ENCODE peak calls at places on chromosomes 13 and 19, in four cellular contexts. P, R, T and N are unnamed samples.

GRCh38 chr19:1254081-1254527 is 5.7 kb downstream of the MIDN start:
- DNase-seq in P (no peak), T (no peak), R (no peak), N (no peak)

GRCh38 chr13:44974056-44974798 is 15.0 kb downstream of the NUFIP1 start:
- DNase-seq in T (peak; percentile 84), P (peak; percentile 77), R (no peak), N (peak; percentile 10)

GRCh38 chr13:21661097-21661496 is 9.8 kb upstream of the FGF9 start:
- DNase-seq in T (no peak), P (no peak), R (no peak), N (no peak)

GRCh38 chr13:80359459-80360297 is 18.8 kb upstream of the SPRY2 start:
- DNase-seq in R (no peak), T (peak; percentile 72), P (no peak), N (no peak)

GRCh38 chr13:112693831-112694497 is 4.1 kb downstream of the ATP11A start:
- DNase-seq in T (peak; percentile 39), R (no peak), P (peak; percentile 63), N (peak; percentile 87)

GRCh38 chr13:40271931-40272775 is 394.3 kb downstream of the FOXO1 start:
- DNase-seq in T (peak; percentile 55), P (peak; percentile 92), R (peak; percentile 27), N (peak; percentile 83)

GRCh38 chr19:6061420-6062130 is 48.7 kb downstream of the RFX2 start:
- DNase-seq in T (peak; percentile 31), R (no peak), P (no peak), N (no peak)

GRCh38 chr13:80196756-80197155 is 144.2 kb downstream of the SPRY2 start:
- DNase-seq in P (no peak), R (no peak), T (no peak), N (peak; percentile 34)

DNA sequence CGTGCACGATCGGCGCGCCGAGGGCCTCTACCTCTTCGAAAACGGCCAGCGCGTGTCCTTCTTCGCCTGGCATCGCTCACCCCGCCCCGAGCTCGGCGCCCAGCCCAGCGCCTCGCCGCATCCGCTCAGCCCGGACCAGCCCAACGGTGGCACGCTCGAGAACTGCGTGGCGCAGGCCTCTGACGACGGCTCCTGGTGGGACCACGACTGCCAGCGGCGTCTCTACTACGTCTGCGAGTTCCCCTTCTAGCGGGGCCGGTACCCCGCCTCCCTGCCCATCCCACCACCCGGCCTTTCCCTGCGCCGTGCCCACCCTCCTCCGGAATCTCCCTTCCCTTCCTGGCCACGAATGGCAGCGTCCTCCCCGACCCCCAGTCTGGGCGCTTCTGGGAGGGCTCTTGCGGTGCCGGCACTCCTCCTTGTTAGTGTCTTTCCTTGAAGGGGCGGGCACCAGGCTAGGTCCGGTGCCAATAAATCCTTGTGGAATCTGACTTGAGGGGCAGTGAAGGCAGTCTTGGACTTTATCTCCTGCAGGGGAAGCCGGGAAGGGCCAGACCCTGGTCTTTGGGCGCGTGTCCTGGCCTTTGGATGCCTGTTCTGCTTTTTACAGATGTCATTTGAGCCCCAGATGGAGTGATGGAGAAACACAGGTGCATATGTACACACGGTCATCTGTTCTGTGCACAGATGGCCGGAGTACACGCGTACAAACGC is 2.2 kb downstream of the CLEC11A start:
- DNase-seq in R (no peak), T (no peak), P (no peak), N (no peak)
- H3K4me3 ChIP-seq in R (peak overlapping the region; percentile 51), T (peak overlapping the region; percentile 47), P (peak overlapping the region; percentile 49), N (peak overlapping the region; percentile 41)

GRCh38 chr13:77728265-77728966 is 30.9 kb downstream of the SLAIN1 start:
- DNase-seq in P (no peak), R (no peak), T (no peak), N (no peak)

GRCh38 chr13:77724092-77724491 is 26.6 kb downstream of the SLAIN1 start:
- DNase-seq in P (no peak), T (no peak), R (no peak), N (no peak)

GRCh38 chr13:77733674-77734073 is 36.2 kb downstream of the SLAIN1 start:
- DNase-seq in P (no peak), R (no peak), T (no peak), N (no peak)

GRCh38 chr13:77732287-77732686 is 34.8 kb downstream of the SLAIN1 start:
- DNase-seq in P (no peak), T (no peak), R (no peak), N (no peak)

GRCh38 chr13:77729502-77730221 is 32.2 kb downstream of the SLAIN1 start:
- DNase-seq in R (no peak), T (no peak), P (no peak), N (no peak)
- TF ChIP-seq CTCF in R (no peak), T (no peak), P (no peak), N (no peak)

GRCh38 chr13:47252627-47253026 is 355.8 kb upstream of the HTR2A start:
- DNase-seq in P (peak; percentile 13), R (no peak), T (no peak), N (no peak)

GRCh38 chr13:47256618-47257017 is 359.8 kb upstream of the HTR2A start:
- DNase-seq in T (no peak), P (peak; percentile 71), R (no peak), N (peak; percentile 88)

DNA sequence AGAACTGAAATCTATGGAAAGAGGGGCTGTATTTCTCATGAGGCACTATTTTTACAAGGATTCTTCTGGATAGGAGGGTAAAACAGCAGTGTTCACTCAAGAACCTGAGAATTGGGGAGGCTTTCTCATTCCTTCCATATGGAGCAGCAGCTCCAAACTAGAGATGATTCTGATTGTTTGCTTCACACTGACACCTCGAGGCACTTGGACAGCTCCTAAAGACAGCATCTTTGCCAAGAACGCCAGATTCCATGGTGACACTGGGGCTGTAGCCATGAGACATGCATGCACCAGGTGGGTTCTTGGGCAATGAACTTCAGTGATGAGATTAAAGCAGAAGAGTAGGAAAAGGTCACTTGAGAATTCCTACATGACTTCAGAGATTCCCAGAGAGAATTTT is 361.5 kb upstream of the HTR2A start:
- DNase-seq in R (no peak), T (no peak), P (no peak), N (peak; percentile 11)
- H3K4me3 ChIP-seq in R (no peak overlapping the region), T (no peak overlapping the region), P (no peak overlapping the region), N (no peak overlapping the region)

GRCh38 chr19:50461066-50461875 is 15.0 kb upstream of the EMC10 start:
- DNase-seq in P (peak; percentile 62), T (peak; percentile 68), R (no peak), N (peak; percentile 62)

GRCh38 chr19:50459067-50459456 is 17.2 kb upstream of the EMC10 start:
- DNase-seq in P (no peak), R (no peak), T (no peak), N (no peak)

GRCh38 chr19:50459638-50460037 is 16.7 kb upstream of the EMC10 start:
- DNase-seq in T (no peak), R (no peak), P (no peak), N (no peak)

GRCh38 chr19:50458396-50459066 is 17.8 kb upstream of the EMC10 start:
- DNase-seq in R (no peak), P (no peak), T (no peak), N (no peak)

DNA sequence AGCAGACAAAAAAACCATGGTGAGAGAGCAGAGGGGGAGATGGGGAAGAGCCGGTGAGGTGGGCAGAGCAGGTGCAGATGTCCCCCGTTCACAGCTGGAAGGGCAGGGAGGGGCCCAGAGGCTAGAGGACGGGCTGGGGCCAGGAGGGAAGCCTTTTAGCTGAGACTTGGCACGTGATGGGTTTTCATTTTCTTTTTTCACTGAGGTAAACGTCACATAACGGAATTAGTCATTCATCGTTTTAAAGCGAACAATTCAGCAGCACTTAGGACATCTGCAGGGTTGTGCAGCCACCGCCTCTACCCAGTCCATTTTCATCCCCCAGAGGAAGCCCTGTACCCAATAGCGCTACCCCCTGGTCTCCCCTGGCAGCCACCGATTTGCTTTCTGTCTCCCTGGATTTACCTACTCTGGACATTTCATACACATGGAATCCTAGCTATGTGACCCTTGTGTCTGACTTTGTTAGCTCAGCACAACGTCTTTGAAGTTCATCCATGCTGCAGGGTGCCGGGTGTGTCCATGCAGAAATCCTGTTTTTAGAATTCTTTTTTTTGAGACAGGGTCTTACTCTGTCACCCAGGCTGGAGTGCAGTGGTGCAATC is 16.0 kb upstream of the EMC10 start:
- DNase-seq in T (no peak), P (peak; percentile 43), R (no peak), N (no peak)
- TF ChIP-seq CTCF in T (no peak), P (no peak), R (no peak), N (no peak)

GRCh38 chr19:47240996-47241918 is 10.3 kb upstream of the BBC3 start:
- DNase-seq in R (no peak), P (peak; percentile 81), T (peak; percentile 72), N (peak; percentile 95)
- H3K4me3 ChIP-seq in R (no peak overlapping the region), P (no peak overlapping the region), T (no peak overlapping the region), N (no peak overlapping the region)

DNA sequence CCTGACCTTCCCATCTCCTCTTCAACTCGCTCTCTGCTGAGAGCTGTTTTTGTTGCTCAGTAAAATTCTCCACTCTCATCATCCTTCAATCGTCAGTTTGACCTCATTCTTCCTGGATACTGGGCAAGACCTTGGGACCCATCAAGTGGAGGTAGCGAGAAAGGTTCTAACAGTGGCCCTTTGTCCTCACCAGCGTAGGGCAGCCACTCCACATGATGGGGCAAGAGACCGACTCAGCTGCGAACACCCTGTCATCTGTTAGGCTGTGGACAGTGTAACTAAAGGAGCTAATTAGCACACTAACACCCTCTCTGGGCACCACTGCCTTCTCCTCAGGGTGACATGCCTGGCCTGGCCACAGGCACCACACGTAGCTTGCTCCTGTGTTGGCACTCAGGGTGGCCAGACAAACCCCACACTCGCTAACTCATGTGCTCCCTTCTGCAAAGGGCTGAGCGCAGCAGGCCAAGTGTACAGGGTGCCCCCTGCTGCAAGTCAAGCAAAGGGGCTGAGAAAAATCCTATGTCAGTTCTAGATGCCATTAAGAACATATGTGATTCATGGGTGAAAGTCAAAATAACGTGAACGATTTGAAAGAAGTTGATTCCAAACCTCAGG is 1216.0 kb downstream of the SLITRK5 start:
- DNase-seq in T (no peak), P (no peak), R (no peak), N (no peak)
- TF ChIP-seq CTCF in T (no peak), P (no peak), R (no peak), N (no peak)

GRCh38 chr13:47251771-47252170 is 354.9 kb upstream of the HTR2A start:
- DNase-seq in P (no peak), T (no peak), R (no peak), N (no peak)

GRCh38 chr13:47249296-47249695 is 352.4 kb upstream of the HTR2A start:
- DNase-seq in P (no peak), R (no peak), T (no peak), N (no peak)

GRCh38 chr13:47250141-47250540 is 353.3 kb upstream of the HTR2A start:
- DNase-seq in R (no peak), T (no peak), P (peak; percentile 85), N (peak; percentile 69)
- H3K4me3 ChIP-seq in R (no peak overlapping the region), T (no peak overlapping the region), P (no peak overlapping the region), N (no peak overlapping the region)

GRCh38 chr13:78630509-78630908 is 27.2 kb upstream of the POU4F1 start:
- DNase-seq in T (no peak), P (no peak), R (no peak), N (no peak)

GRCh38 chr13:78631077-78631476 is 27.7 kb upstream of the POU4F1 start:
- DNase-seq in T (no peak), P (no peak), R (no peak), N (no peak)

GRCh38 chr13:78623132-78623531 is 19.8 kb upstream of the POU4F1 start:
- DNase-seq in P (no peak), R (no peak), T (no peak), N (no peak)

GRCh38 chr13:78621086-78621485 is 17.7 kb upstream of the POU4F1 start:
- DNase-seq in P (no peak), R (no peak), T (no peak), N (no peak)

GRCh38 chr13:78625384-78625783 is 22.0 kb upstream of the POU4F1 start:
- DNase-seq in T (no peak), P (no peak), R (no peak), N (no peak)
- TF ChIP-seq CTCF in T (no peak), P (no peak), R (no peak), N (no peak)